ENCODE peak calls at places on chromosome 3, in four cellular contexts. One of them, this sample, is unnamed.

GRCh38 chr3:182294696-182295095 is 498.6 kb upstream of the ATP11B start:
- DNase-seq in stomach: no peak
- DNase-seq in AG10803: no peak
- DNase-seq in lower lobe of right lung: no peak
- DNase-seq in this sample: no peak

GRCh38 chr3:45462522-45463262 is 74.3 kb downstream of the LARS2 start:
- DNase-seq in stomach: no peak
- DNase-seq in AG10803: no peak
- DNase-seq in lower lobe of right lung: no peak
- DNase-seq in this sample: no peak

GRCh38 chr3:45688194-45688881 is 858 bp upstream of the SACM1L start:
- DNase-seq in stomach: no peak
- DNase-seq in AG10803: no peak
- DNase-seq in lower lobe of right lung: no peak
- DNase-seq in this sample: no peak

GRCh38 chr3:183188895-183189462 is 26.4 kb upstream of the LAMP3 start:
- DNase-seq in stomach: peak
- DNase-seq in AG10803: no peak
- DNase-seq in lower lobe of right lung: peak
- DNase-seq in this sample: peak

GRCh38 chr3:153640689-153641308 is 478.8 kb downstream of the RAP2B start:
- DNase-seq in stomach: peak
- DNase-seq in AG10803: no peak
- DNase-seq in lower lobe of right lung: no peak
- DNase-seq in this sample: no peak

GRCh38 chr3:127159547-127159946 is 33.4 kb upstream of the PRR23E start:
- DNase-seq in stomach: no peak
- DNase-seq in AG10803: no peak
- DNase-seq in lower lobe of right lung: no peak
- DNase-seq in this sample: no peak

GRCh38 chr3:141452045-141452444 is 34.8 kb upstream of the RASA2 start:
- DNase-seq in stomach: no peak
- DNase-seq in AG10803: peak
- DNase-seq in lower lobe of right lung: no peak
- DNase-seq in this sample: peak

GRCh38 chr3:196388946-196389345 is 43.3 kb downstream of the UBXN7 start:
- DNase-seq in stomach: no peak
- DNase-seq in AG10803: no peak
- DNase-seq in lower lobe of right lung: no peak
- DNase-seq in this sample: no peak

GRCh38 chr3:42589382-42590109 is 1.1 kb upstream of the SS18L2 start:
- DNase-seq in stomach: no peak
- DNase-seq in AG10803: no peak
- DNase-seq in lower lobe of right lung: no peak
- DNase-seq in this sample: no peak

GRCh38 chr3:156750874-156751245 is 75.3 kb upstream of the LEKR1 start:
- DNase-seq in stomach: no peak
- DNase-seq in AG10803: peak
- DNase-seq in lower lobe of right lung: no peak
- DNase-seq in this sample: peak

GRCh38 chr3:116443096-116443793 is 2.0 kb downstream of the LSAMP start:
- DNase-seq in stomach: no peak
- DNase-seq in AG10803: peak
- DNase-seq in lower lobe of right lung: no peak
- DNase-seq in this sample: peak

GRCh38 chr3:64266065-64266874 is 41.0 kb upstream of the PRICKLE2 start:
- DNase-seq in stomach: no peak
- DNase-seq in AG10803: peak
- DNase-seq in lower lobe of right lung: no peak
- DNase-seq in this sample: peak

GRCh38 chr3:128425846-128426127 is 40.9 kb downstream of the DNAJB8 start:
- DNase-seq in stomach: no peak
- DNase-seq in AG10803: no peak
- DNase-seq in lower lobe of right lung: no peak
- DNase-seq in this sample: no peak
- H3K4me3 ChIP-seq in stomach: no peak
- H3K4me3 ChIP-seq in AG10803: no peak
- H3K4me3 ChIP-seq in lower lobe of right lung: no peak
- H3K4me3 ChIP-seq in this sample: no peak

GRCh38 chr3:161449784-161450183 is 46.8 kb upstream of the OTOL1 start:
- DNase-seq in stomach: no peak
- DNase-seq in AG10803: no peak
- DNase-seq in lower lobe of right lung: no peak
- DNase-seq in this sample: no peak
- TF ChIP-seq CTCF in stomach: no peak
- TF ChIP-seq CTCF in AG10803: no peak
- TF ChIP-seq CTCF in lower lobe of right lung: no peak
- TF ChIP-seq CTCF in this sample: no peak

GRCh38 chr3:27134165-27134796 is 234.9 kb downstream of the NEK10 start:
- DNase-seq in stomach: peak
- DNase-seq in AG10803: peak
- DNase-seq in lower lobe of right lung: peak
- DNase-seq in this sample: peak

GRCh38 chr3:27138005-27138404 is 231.2 kb downstream of the NEK10 start:
- DNase-seq in stomach: no peak
- DNase-seq in AG10803: no peak
- DNase-seq in lower lobe of right lung: no peak
- DNase-seq in this sample: no peak

GRCh38 chr3:27130796-27131195 is 238.4 kb downstream of the NEK10 start:
- DNase-seq in stomach: no peak
- DNase-seq in AG10803: no peak
- DNase-seq in lower lobe of right lung: no peak
- DNase-seq in this sample: no peak

GRCh38 chr3:27127879-27128278 is 241.3 kb downstream of the NEK10 start:
- DNase-seq in stomach: no peak
- DNase-seq in AG10803: no peak
- DNase-seq in lower lobe of right lung: no peak
- DNase-seq in this sample: peak

GRCh38 chr3:27133062-27133461 is 236.1 kb downstream of the NEK10 start:
- DNase-seq in stomach: no peak
- DNase-seq in AG10803: no peak
- DNase-seq in lower lobe of right lung: no peak
- DNase-seq in this sample: no peak
- H3K4me3 ChIP-seq in stomach: no peak
- H3K4me3 ChIP-seq in AG10803: no peak
- H3K4me3 ChIP-seq in lower lobe of right lung: no peak
- H3K4me3 ChIP-seq in this sample: no peak

DNA sequence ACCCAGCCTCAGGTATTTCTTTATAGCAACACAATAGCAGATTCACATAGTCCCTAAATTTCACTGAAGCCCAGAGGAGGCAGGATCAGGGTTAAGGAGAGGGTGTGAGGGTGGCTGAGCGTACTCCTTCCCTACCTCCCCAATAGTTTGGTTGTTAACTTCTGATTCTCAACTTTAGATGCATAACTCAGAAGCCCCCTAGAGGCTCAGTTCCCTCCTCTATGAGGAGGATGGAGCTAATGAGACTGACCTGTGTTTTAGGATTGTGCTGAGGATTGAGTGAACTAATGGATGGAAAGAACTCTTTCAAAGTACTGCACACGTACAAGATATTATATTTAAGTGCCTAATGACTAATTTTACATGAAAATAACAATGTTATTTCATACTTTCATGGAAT is 249.3 kb upstream of the SOX14 start:
- DNase-seq in stomach: no peak
- DNase-seq in AG10803: no peak
- DNase-seq in lower lobe of right lung: no peak
- DNase-seq in this sample: no peak
- TF ChIP-seq CTCF in stomach: no peak
- TF ChIP-seq CTCF in AG10803: no peak
- TF ChIP-seq CTCF in lower lobe of right lung: no peak
- TF ChIP-seq CTCF in this sample: no peak

DNA sequence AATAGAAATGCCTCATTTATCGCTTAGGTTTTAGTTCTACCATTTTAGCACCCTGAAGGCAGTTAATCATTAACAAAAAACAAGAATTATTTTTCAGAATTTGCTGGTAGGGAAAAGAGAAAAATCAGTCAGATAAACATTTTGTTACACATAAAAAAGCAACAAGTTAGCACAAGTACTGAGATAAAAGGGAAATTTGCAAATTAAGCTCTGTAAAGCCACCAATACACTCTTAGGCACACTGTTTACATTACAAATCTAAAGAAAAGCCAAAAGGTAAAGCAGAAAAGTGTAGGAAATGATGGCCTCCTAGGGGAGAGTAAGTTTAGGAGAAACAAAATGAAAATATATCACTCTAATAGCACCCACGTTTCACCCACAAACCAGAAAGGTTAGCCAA is 1.5 kb upstream of the SATB1 start:
- DNase-seq in stomach: no peak
- DNase-seq in AG10803: no peak
- DNase-seq in lower lobe of right lung: no peak
- DNase-seq in this sample: no peak
- H3K4me3 ChIP-seq in stomach: peak
- H3K4me3 ChIP-seq in AG10803: no peak
- H3K4me3 ChIP-seq in lower lobe of right lung: peak
- H3K4me3 ChIP-seq in this sample: no peak

DNA sequence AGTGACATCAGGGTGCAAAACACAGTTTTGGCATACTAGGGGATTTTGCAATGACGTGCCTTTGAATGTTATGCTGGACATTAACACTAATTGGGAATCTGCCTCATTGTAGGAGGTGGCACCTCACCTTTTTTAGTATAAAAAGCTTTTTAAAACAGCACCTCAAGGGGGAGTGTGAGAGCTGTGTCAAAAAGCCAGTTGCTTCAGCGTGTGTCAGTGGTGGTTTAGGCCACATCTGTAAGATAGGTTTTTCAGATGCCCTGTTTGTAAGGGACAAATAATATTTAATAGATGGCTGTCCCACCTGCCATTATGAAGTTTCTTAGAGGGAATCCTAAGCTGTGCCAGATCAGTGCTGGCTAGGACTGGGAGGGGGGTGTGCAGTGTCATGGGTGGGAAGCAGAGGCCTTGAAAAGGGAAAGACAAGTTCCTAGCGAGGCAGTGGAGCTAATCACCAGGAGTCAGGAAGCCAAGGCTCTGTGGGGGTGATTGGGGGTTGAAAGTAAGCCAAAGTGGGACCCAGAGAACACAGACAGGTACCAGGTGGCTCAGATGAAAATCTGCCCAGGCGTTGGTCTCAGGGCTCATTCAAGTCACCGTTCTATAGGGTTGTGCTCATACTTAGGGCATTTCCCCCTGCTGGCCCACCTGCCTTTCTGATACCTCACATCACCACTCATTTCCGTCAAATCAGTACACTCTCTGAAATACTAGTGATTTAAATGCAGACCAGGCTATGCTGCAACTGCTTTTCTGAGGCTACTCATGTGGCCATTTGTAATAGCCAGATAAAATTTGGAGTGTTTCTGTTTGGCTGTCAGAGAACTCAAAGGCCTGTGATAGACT is 120.5 kb downstream of the BBX start:
- DNase-seq in stomach: no peak
- DNase-seq in AG10803: no peak
- DNase-seq in lower lobe of right lung: no peak
- DNase-seq in this sample: no peak
- TF ChIP-seq CTCF in stomach: no peak
- TF ChIP-seq CTCF in AG10803: no peak
- TF ChIP-seq CTCF in lower lobe of right lung: no peak
- TF ChIP-seq CTCF in this sample: peak

DNA sequence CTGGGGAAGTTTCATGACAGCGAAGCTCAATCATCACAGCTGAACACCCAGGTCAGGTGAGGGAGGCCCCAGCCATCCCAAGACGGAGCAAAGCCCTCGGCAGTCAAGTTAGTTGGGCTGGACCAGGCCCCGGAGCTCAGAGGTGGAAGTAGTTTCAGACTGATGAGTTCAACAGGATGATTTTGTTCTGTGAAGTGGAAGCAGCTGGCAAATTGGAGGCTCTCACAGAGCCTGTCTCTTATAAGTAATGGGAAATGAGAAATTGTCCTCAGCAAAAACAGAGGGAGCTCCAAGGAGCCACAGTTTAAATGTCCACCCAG is 245.1 kb downstream of the XXYLT1 start:
- DNase-seq in stomach: peak
- DNase-seq in AG10803: no peak
- DNase-seq in lower lobe of right lung: no peak
- DNase-seq in this sample: no peak
- H3K4me3 ChIP-seq in stomach: no peak
- H3K4me3 ChIP-seq in AG10803: no peak
- H3K4me3 ChIP-seq in lower lobe of right lung: no peak
- H3K4me3 ChIP-seq in this sample: no peak

GRCh38 chr3:65402597-65402996 is 636.1 kb downstream of the MAGI1 start:
- DNase-seq in stomach: no peak
- DNase-seq in AG10803: peak
- DNase-seq in lower lobe of right lung: no peak
- DNase-seq in this sample: peak
- TF ChIP-seq CTCF in stomach: no peak
- TF ChIP-seq CTCF in AG10803: peak
- TF ChIP-seq CTCF in lower lobe of right lung: no peak
- TF ChIP-seq CTCF in this sample: no peak

GRCh38 chr3:23938657-23939056 is 6.4 kb upstream of the NR1D2 start:
- DNase-seq in stomach: no peak
- DNase-seq in AG10803: no peak
- DNase-seq in lower lobe of right lung: no peak
- DNase-seq in this sample: no peak
- H3K4me3 ChIP-seq in stomach: no peak
- H3K4me3 ChIP-seq in AG10803: no peak
- H3K4me3 ChIP-seq in lower lobe of right lung: no peak
- H3K4me3 ChIP-seq in this sample: no peak

DNA sequence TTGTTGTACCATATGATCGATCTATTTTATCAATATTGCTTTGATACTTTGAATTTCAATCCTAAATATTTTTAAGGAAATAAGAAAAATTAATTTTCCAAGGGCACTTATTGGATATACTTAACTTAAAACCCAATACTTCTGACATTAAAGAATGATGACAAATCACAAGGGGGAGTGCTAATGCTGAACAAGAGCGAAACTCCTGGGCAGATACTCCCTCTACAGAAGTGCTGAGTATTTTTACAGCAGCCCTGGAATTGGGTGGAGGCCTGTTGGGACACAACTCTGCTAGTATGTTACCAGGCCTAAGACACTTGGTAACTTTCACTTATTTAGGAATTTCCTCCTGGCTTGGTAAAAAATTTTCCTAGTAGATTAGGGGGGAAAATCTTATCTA is 46.2 kb downstream of the DENND6A start:
- DNase-seq in stomach: no peak
- DNase-seq in AG10803: peak
- DNase-seq in lower lobe of right lung: no peak
- DNase-seq in this sample: peak
- TF ChIP-seq CTCF in stomach: no peak
- TF ChIP-seq CTCF in AG10803: peak
- TF ChIP-seq CTCF in lower lobe of right lung: no peak
- TF ChIP-seq CTCF in this sample: peak